ENCODE peak calls at places on chromosomes 7 and 10, in six cellular contexts. One of them, this sample, is unnamed.

GRCh38 chr7:137961200-137962177 is 40.4 kb downstream of the CREB3L2 start:
- DNase-seq in transverse colon: no peak
- DNase-seq in HCEC 1CT: peak; percentile 70
- DNase-seq in GM23338: no peak
- DNase-seq in heart right ventricle: no peak
- DNase-seq in EL: no peak
- DNase-seq in this sample: no peak

GRCh38 chr10:6347391-6347951 is 144.7 kb downstream of the PFKFB3 start:
- DNase-seq in heart right ventricle: no peak
- DNase-seq in EL: peak; percentile 6
- DNase-seq in transverse colon: no peak
- DNase-seq in HCEC 1CT: no peak
- DNase-seq in GM23338: no peak
- DNase-seq in this sample: no peak

GRCh38 chr10:103814626-103815370 is 40.6 kb downstream of the SH3PXD2A start:
- DNase-seq in heart right ventricle: no peak
- DNase-seq in GM23338: no peak
- DNase-seq in transverse colon: peak; percentile 62
- DNase-seq in EL: peak; percentile 10
- DNase-seq in HCEC 1CT: peak; percentile 43
- DNase-seq in this sample: no peak

GRCh38 chr7:27198871-27199801 is 755 bp downstream of the HOXA13 start:
- DNase-seq in heart right ventricle: no peak
- DNase-seq in GM23338: peak; percentile 70
- DNase-seq in EL: peak; percentile 52
- DNase-seq in HCEC 1CT: no peak
- DNase-seq in transverse colon: no peak
- DNase-seq in this sample: no peak

GRCh38 chr10:46516660-46517416 is 39.6 kb downstream of the GPRIN2 start:
- DNase-seq in heart right ventricle: no peak
- DNase-seq in HCEC 1CT: peak; percentile 74
- DNase-seq in transverse colon: peak; percentile 8
- DNase-seq in EL: peak; percentile 87
- DNase-seq in GM23338: no peak
- DNase-seq in this sample: peak; percentile 43

GRCh38 chr10:103666109-103666508 is 172.6 kb downstream of the NEURL1 start:
- DNase-seq in heart right ventricle: no peak
- DNase-seq in transverse colon: no peak
- DNase-seq in EL: peak; percentile 43
- DNase-seq in HCEC 1CT: peak; percentile 42
- DNase-seq in GM23338: peak; percentile 71
- DNase-seq in this sample: no peak

GRCh38 chr7:20402297-20403230 is 71.9 kb downstream of the ITGB8 start:
- DNase-seq in heart right ventricle: no peak
- DNase-seq in EL: no peak
- DNase-seq in transverse colon: no peak
- DNase-seq in GM23338: peak; percentile 19
- DNase-seq in HCEC 1CT: peak; percentile 3
- DNase-seq in this sample: no peak

GRCh38 chr7:132130497-132130896 is 445.8 kb downstream of the PLXNA4 start:
- DNase-seq in GM23338: no peak
- DNase-seq in heart right ventricle: no peak
- DNase-seq in HCEC 1CT: no peak
- DNase-seq in transverse colon: no peak
- DNase-seq in EL: peak; percentile 45
- DNase-seq in this sample: no peak

GRCh38 chr7:147999962-148000361 is 590.6 kb upstream of the C7orf33 start:
- DNase-seq in heart right ventricle: no peak
- DNase-seq in HCEC 1CT: no peak
- DNase-seq in GM23338: peak; percentile 55
- DNase-seq in EL: no peak
- DNase-seq in transverse colon: no peak
- DNase-seq in this sample: no peak

GRCh38 chr10:50369931-50370330 is 118.6 kb upstream of the ASAH2 start:
- DNase-seq in heart right ventricle: no peak
- DNase-seq in GM23338: no peak
- DNase-seq in HCEC 1CT: no peak
- DNase-seq in EL: peak; percentile 7
- DNase-seq in transverse colon: no peak
- DNase-seq in this sample: no peak

GRCh38 chr7:27197137-27198042 is 2.5 kb downstream of the HOXA13 start:
- DNase-seq in heart right ventricle: no peak
- DNase-seq in transverse colon: no peak
- DNase-seq in GM23338: no peak
- DNase-seq in EL: peak; percentile 33
- DNase-seq in HCEC 1CT: no peak
- DNase-seq in this sample: peak; percentile 38

GRCh38 chr10:79318369-79318768 is 28.9 kb upstream of the PPIF start:
- DNase-seq in heart right ventricle: no peak
- DNase-seq in HCEC 1CT: no peak
- DNase-seq in GM23338: no peak
- DNase-seq in EL: no peak
- DNase-seq in transverse colon: no peak
- DNase-seq in this sample: no peak

GRCh38 chr10:23980054-23980453 is 228.9 kb upstream of the KIAA1217 start:
- DNase-seq in GM23338: no peak
- DNase-seq in EL: no peak
- DNase-seq in transverse colon: no peak
- DNase-seq in heart right ventricle: no peak
- DNase-seq in HCEC 1CT: no peak
- DNase-seq in this sample: no peak

GRCh38 chr7:156151082-156151481 is 338.8 kb upstream of the SHH start:
- DNase-seq in HCEC 1CT: no peak
- DNase-seq in EL: no peak
- DNase-seq in heart right ventricle: no peak
- DNase-seq in GM23338: peak; percentile 17
- DNase-seq in transverse colon: no peak
- DNase-seq in this sample: no peak

GRCh38 chr7:36368496-36368895 is 21.2 kb upstream of the ANLN start:
- DNase-seq in HCEC 1CT: no peak
- DNase-seq in EL: no peak
- DNase-seq in heart right ventricle: no peak
- DNase-seq in transverse colon: no peak
- DNase-seq in GM23338: no peak
- DNase-seq in this sample: no peak

GRCh38 chr10:67818323-67818722 is 19.7 kb downstream of the DNAJC12 start:
- DNase-seq in GM23338: no peak
- DNase-seq in EL: peak; percentile 45
- DNase-seq in heart right ventricle: no peak
- DNase-seq in HCEC 1CT: no peak
- DNase-seq in transverse colon: no peak
- DNase-seq in this sample: no peak

GRCh38 chr7:1301812-1302310 is 69.2 kb downstream of the UNCX start:
- DNase-seq in EL: no peak
- DNase-seq in transverse colon: no peak
- DNase-seq in HCEC 1CT: no peak
- DNase-seq in GM23338: no peak
- DNase-seq in heart right ventricle: no peak
- DNase-seq in this sample: no peak

GRCh38 chr10:92547676-92548075 is 26.2 kb downstream of the IDE start:
- DNase-seq in GM23338: no peak
- DNase-seq in transverse colon: no peak
- DNase-seq in EL: no peak
- DNase-seq in heart right ventricle: no peak
- DNase-seq in HCEC 1CT: no peak
- DNase-seq in this sample: no peak

GRCh38 chr10:33116293-33116697 is 158.3 kb upstream of the ITGB1 start:
- DNase-seq in EL: peak; percentile 88
- DNase-seq in GM23338: peak; percentile 82
- DNase-seq in HCEC 1CT: peak; percentile 36
- DNase-seq in heart right ventricle: no peak
- DNase-seq in transverse colon: no peak
- DNase-seq in this sample: no peak

GRCh38 chr7:17651926-17652385 is 288.3 kb downstream of the SNX13 start:
- DNase-seq in EL: peak; percentile 80
- DNase-seq in transverse colon: no peak
- DNase-seq in heart right ventricle: no peak
- DNase-seq in GM23338: no peak
- DNase-seq in HCEC 1CT: peak; percentile 92
- DNase-seq in this sample: no peak

GRCh38 chr10:80100861-80101695 is 22.6 kb downstream of the TMEM254 start:
- DNase-seq in heart right ventricle: no peak
- DNase-seq in transverse colon: no peak
- DNase-seq in GM23338: peak; percentile 26
- DNase-seq in HCEC 1CT: no peak
- DNase-seq in EL: no peak
- DNase-seq in this sample: no peak

This sample was measured in ascending aorta.